ENCODE peak calls at places on chromosomes 16 and 17, in nine cellular contexts. V is HCT116, T is sigmoid colon, F is transverse colon, I is spleen, B is esophagus muscularis mucosa, U is breast epithelium, H is GM12892, E is endothelial cell of umbilical vein. Q is an unnamed sample.

GRCh38 chr16:27748868-27749546 is 199.1 kb downstream of the KATNIP start:
- DNase-seq in I (no peak), E (peak), B (no peak), V (peak), H (peak), T (no peak), U (no peak), F (peak), Q (peak)

GRCh38 chr16:84177740-84178070 is 9.2 kb downstream of the TAF1C start:
- DNase-seq in V (no peak), T (no peak), H (no peak), U (no peak), I (no peak), B (no peak), F (no peak), E (no peak), Q (no peak)

GRCh38 chr17:44223574-44224046 is 4.1 kb upstream of the UBTF start:
- DNase-seq in H (no peak), I (no peak), V (no peak), U (no peak), T (no peak), B (no peak), F (peak), E (peak), Q (no peak)

GRCh38 chr16:65574311-65574966 is 452.6 kb upstream of the CDH11 start:
- DNase-seq in H (no peak), F (no peak), I (no peak), U (no peak), T (no peak), E (no peak), V (no peak), B (no peak), Q (no peak)

GRCh38 chr17:60792250-60792898 is 114.7 kb downstream of the BCAS3 start:
- DNase-seq in E (no peak), U (no peak), F (no peak), H (no peak), B (no peak), I (no peak), V (no peak), T (no peak), Q (no peak)

GRCh38 chr16:23410176-23410575 is 42.8 kb downstream of the COG7 start:
- DNase-seq in I (peak), T (no peak), H (no peak), F (no peak), U (no peak), E (no peak), V (no peak), B (no peak), Q (no peak)

GRCh38 chr17:30000001-30000754 is 58.7 kb downstream of the EFCAB5 start:
- DNase-seq in U (no peak), H (no peak), T (no peak), B (no peak), E (no peak), F (no peak), I (no peak), V (no peak), Q (no peak)

GRCh38 chr16:31016018-31016417 is 5.6 kb upstream of the STX1B start:
- DNase-seq in V (no peak), F (no peak), I (no peak), U (no peak), T (no peak), B (no peak), H (no peak), E (no peak), Q (no peak)

GRCh38 chr17:42694524-42694923 is 12.2 kb downstream of the CNTNAP1 start:
- DNase-seq in F (no peak), T (no peak), U (no peak), H (no peak), I (no peak), E (no peak), V (no peak), B (no peak), Q (no peak)

GRCh38 chr16:57470683-57471082 is 8.2 kb downstream of the POLR2C start:
- DNase-seq in E (peak), F (peak), B (no peak), U (peak), I (peak), T (no peak), V (no peak), H (no peak), Q (no peak)

GRCh38 chr17:41777579-41778188 is 8.8 kb downstream of the JUP start:
- DNase-seq in F (peak), U (peak), E (peak), I (no peak), H (no peak), V (no peak), B (no peak), T (peak), Q (no peak)

GRCh38 chr17:17669081-17669850 is 12.0 kb upstream of the RAI1 start:
- DNase-seq in H (no peak), T (no peak), U (no peak), B (no peak), F (no peak), V (no peak), E (no peak), I (no peak), Q (no peak)

GRCh38 chr17:1137465-1137894 is 42.3 kb downstream of the ABR start:
- DNase-seq in U (no peak), V (peak), T (no peak), I (no peak), E (peak), B (no peak), H (no peak), F (peak), Q (no peak)

GRCh38 chr16:85783441-85783840 is 15.9 kb downstream of the EMC8 start:
- DNase-seq in V (no peak), T (no peak), F (no peak), E (no peak), H (no peak), U (no peak), B (no peak), I (no peak), Q (no peak)

GRCh38 chr17:30224419-30224960 is 11.0 kb downstream of the SLC6A4 start:
- DNase-seq in B (no peak), I (peak), V (no peak), F (no peak), H (no peak), E (no peak), T (no peak), U (no peak), Q (no peak)

GRCh38 chr16:81647527-81647926 is 131.6 kb upstream of the PLCG2 start:
- DNase-seq in V (peak), E (no peak), F (no peak), H (no peak), I (no peak), B (no peak), T (no peak), U (no peak), Q (no peak)

GRCh38 chr17:8651013-8651412 is 20.5 kb upstream of the MYH10 start:
- DNase-seq in H (no peak), I (no peak), V (no peak), B (no peak), F (no peak), U (no peak), E (no peak), T (no peak), Q (no peak)

GRCh38 chr17:8647202-8647601 is 16.7 kb upstream of the MYH10 start:
- DNase-seq in V (no peak), T (no peak), I (no peak), H (no peak), E (no peak), B (no peak), U (no peak), F (no peak), Q (no peak)

GRCh38 chr17:8650119-8650499 is 19.6 kb upstream of the MYH10 start:
- DNase-seq in E (no peak), V (no peak), I (no peak), B (no peak), T (no peak), H (no peak), F (no peak), U (no peak), Q (no peak)

GRCh38 chr17:8644507-8644902 is 14.0 kb upstream of the MYH10 start:
- DNase-seq in B (no peak), U (no peak), I (no peak), T (no peak), E (no peak), V (no peak), F (no peak), H (no peak), Q (no peak)

DNA sequence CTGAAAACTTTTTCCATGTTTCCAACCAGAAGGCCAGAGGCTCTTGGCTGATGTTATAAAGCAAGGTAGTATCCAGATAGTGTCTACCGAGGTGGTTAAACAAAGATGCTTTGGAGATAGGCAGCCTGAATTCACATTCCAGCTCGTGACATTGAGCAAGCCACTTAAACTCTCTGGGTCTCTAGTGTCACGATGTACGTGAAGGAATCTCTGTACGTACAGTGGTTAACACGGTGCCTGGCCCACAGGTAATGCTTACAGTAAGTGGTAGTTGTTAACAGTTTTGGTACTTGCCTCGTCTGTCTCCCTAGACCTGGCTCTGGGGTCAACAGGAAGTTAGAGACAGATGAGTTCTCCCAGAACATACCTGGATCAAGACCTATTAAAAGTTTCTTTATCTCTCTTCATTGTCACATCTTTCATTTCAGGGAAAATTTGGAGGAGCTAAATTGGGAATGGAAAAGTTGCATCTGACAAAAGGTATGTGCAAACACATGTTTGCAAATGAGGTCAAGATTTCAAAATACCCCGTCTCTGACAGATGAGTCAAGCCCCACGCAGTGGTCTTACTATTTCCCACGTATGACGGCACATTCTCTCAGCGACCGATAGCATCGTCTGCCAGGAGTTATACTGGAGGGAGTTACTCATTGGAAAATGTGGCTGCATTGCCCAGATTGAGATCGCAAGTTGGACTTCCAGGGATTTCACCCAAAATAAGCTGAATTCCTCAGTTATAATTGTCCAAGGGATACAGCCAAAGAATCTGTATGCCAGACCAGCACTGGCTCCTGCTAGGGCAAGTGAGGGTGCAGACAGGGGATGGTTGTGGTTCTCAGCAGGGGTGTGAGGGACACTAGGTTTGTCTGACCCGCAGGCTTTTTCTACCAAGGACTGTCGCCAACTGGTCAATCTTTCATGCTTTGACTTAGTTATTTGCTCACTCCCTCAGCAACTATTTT is 18.9 kb upstream of the MYH10 start:
- DNase-seq in F (no peak), H (no peak), B (no peak), U (no peak), I (no peak), T (peak), V (no peak), E (no peak), Q (no peak)
- TF ChIP-seq POLR2AphosphoS5 in F (no peak), H (no peak), B (peak), U (peak), I (no peak), T (no peak), V (no peak), E (no peak), Q (no peak)

GRCh38 chr17:68456529-68457167 is 648 bp downstream of the WIPI1 start:
- DNase-seq in V (peak), U (peak), F (peak), T (peak), B (peak), E (peak), H (no peak), I (peak), Q (no peak)
- TF ChIP-seq POLR2AphosphoS5 in V (peak), U (no peak), F (peak), T (peak), B (peak), E (peak), H (no peak), I (peak), Q (no peak)

DNA sequence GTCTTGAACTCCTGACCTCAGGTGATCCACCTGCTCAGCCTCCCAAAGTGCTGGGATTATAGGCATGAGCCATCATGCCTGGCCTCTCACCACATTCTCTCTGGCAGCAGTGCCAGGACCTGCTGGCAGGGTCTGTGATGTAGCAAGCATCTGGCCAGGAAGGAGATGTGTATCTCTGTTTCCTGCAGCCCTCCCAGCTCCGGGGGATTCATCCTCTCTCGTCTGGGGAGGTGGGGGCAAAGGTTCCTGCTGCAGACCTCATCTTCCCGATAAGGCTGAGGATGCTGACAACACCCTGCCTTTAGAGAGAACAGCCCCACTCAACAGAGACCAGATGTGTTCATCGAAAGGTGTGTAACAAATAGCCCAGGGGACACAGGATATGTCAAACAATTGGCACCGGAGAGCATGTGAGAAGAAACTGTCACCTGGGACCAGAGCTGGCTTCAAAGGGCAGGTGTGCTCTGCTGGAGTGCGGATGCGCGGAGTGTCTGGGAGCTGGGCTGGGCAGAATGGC is 54.8 kb upstream of the SEC14L1 start:
- DNase-seq in U (no peak), B (no peak), H (no peak), V (no peak), E (peak), T (no peak), I (no peak), F (no peak), Q (no peak)
- TF ChIP-seq POLR2AphosphoS5 in U (no peak), B (no peak), H (no peak), V (no peak), E (no peak), T (no peak), I (peak), F (no peak), Q (no peak)

DNA sequence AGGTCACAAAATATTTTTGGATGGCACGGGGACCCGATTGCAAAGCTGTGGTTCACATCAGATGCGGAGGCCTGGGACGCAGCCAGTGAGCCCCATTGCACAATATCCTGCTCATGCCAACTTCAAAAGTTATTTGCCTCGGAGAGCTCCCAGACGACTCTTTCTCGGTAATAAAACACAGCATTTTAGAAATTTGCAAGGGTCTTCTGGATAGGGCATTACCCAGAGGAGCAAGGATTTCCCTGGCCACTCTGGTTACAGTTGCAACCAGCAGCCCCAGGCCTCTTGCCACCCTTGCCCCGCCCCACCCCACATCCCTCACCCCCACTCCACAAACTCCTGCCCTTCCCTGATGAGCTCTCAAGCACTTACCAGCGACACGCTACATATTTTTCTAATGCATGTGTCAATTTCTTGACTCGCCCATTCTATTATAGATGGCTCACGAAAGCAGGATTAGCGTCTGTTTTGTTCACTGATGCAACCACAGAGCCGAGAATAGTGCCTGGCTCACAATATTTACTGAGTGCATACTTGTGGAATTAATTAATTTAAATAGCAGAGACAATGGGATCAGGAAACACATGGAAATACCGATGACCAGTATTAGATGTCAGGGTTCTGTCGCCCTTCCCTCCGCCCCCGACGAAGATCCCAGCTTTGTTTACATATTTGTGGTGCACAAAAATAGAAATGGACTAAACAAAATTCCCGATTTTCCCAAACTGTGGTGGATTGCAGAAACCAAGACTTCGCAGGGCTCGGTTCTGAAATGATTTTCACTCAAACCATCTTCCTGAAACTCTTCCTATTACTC is 62.4 kb downstream of the ADCY9 start:
- DNase-seq in T (peak), F (peak), I (peak), U (peak), V (peak), H (no peak), E (peak), B (peak), Q (no peak)
- TF ChIP-seq POLR2AphosphoS5 in T (no peak), F (peak), I (no peak), U (no peak), V (no peak), H (no peak), E (no peak), B (peak), Q (no peak)

GRCh38 chr17:7436556-7437368 is 1.5 kb downstream of the TMEM102 start:
- DNase-seq in F (peak), I (peak), U (peak), T (peak), H (no peak), E (peak), B (no peak), V (peak), Q (peak)
- TF ChIP-seq POLR2AphosphoS5 in F (peak), I (peak), U (no peak), T (no peak), H (no peak), E (peak), B (peak), V (peak), Q (no peak)

GRCh38 chr17:75641343-75641742 is 8.1 kb downstream of the SMIM5 start:
- DNase-seq in H (no peak), E (no peak), F (no peak), I (no peak), U (no peak), T (no peak), V (no peak), B (no peak), Q (peak)

GRCh38 chr17:75640556-75641119 is 7.4 kb downstream of the SMIM5 start:
- DNase-seq in H (no peak), I (peak), B (no peak), U (no peak), V (no peak), E (no peak), F (no peak), T (no peak), Q (peak)

GRCh38 chr17:75638893-75639292 is 5.7 kb downstream of the SMIM5 start:
- DNase-seq in F (no peak), U (no peak), I (peak), H (no peak), E (no peak), V (no peak), T (no peak), B (no peak), Q (peak)

GRCh38 chr17:75639327-75639726 is 6.1 kb downstream of the SMIM5 start:
- DNase-seq in E (no peak), V (no peak), H (peak), U (no peak), F (no peak), B (no peak), I (peak), T (no peak), Q (peak)

GRCh38 chr17:75639771-75640555 is 6.7 kb downstream of the SMIM5 start:
- DNase-seq in I (peak), H (no peak), V (no peak), B (no peak), U (peak), F (peak), T (no peak), E (no peak), Q (peak)
- TF ChIP-seq POLR2AphosphoS5 in I (no peak), H (no peak), V (peak), B (no peak), U (no peak), F (peak), T (no peak), E (no peak), Q (no peak)

DNA sequence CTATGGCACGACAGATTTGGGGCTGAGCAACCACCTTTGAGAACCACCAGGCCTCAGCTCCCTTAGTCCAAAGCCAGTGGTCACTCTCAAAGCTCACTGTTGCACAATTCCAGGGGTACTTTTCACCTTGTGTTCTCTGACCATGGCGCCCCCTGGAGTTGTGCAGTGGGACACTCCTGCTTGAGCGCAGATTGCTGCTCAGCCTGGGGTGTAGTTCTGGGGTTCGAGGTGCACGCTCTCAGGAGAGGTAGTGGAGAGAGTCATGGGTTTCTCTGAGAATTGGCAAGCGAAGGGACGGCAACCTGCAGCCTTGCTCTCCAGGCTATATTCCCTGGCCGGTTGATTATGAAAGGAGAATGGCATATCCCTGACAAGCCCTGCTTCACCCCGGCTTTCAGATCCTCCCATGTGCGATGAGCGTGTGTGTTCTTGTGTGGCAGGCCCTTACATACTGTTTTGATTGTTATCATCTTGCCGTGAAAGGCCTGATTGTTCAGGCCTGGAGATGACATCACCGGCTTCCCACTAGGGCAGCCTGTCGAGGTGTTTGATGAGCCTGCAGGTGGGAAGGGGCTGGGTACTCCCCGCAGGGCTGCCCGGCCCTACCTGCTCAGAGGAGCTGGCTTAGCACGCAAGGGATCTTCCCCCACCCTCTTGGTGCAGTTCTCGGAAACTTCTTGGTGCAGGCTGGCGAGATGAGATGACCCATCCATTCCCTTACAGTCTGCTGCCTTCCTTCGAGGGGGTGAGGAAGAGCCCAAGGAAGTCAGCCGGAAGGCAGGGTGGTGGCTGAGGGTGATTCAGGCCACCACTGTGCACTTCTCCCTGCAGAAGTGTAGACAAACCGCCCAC is 431.2 kb downstream of the SLC39A11 start:
- DNase-seq in H (no peak), I (no peak), T (no peak), B (no peak), F (no peak), E (no peak), V (peak), U (no peak), Q (no peak)
- TF ChIP-seq POLR2AphosphoS5 in H (no peak), I (no peak), T (no peak), B (no peak), F (no peak), E (no peak), V (peak), U (no peak), Q (no peak)